ENCODE peak calls at places on chromosomes 4 and X, in four cellular contexts. L is AG04450, R is right atrium auricular region, J is K562. W is an unnamed sample.

GRCh38 chr4:57312296-57312695 is 202.1 kb upstream of the IGFBP7 start:
- DNase-seq in R (no peak), L (no peak), J (no peak), W (no peak)

GRCh38 chr4:108361886-108362285 is 193.2 kb upstream of the LEF1 start:
- DNase-seq in J (peak; percentile 36), R (no peak), L (no peak), W (no peak)

GRCh38 chr4:36255575-36255974 is 11.3 kb upstream of the ARAP2 start:
- DNase-seq in R (no peak), L (no peak), J (no peak), W (no peak)

GRCh38 chr4:8906991-8907595 is 35.5 kb upstream of the HMX1 start:
- DNase-seq in R (no peak), L (no peak), J (no peak), W (no peak)

GRCh38 chr4:139844057-139844456 is 178.4 kb downstream of the MGST2 start:
- DNase-seq in R (no peak), J (no peak), L (no peak), W (no peak)

GRCh38 chr4:87985097-87985886 is 9.8 kb downstream of the SPP1 start:
- DNase-seq in J (no peak), L (no peak), R (no peak), W (no peak)

GRCh38 chrX:41684138-41684537 is 4.6 kb upstream of the GPR34 start:
- DNase-seq in R (no peak), J (no peak), L (no peak), W (no peak)

GRCh38 chr4:151659631-151660030 is 101.2 kb downstream of the GATB start:
- DNase-seq in R (no peak), L (no peak), J (no peak), W (no peak)

GRCh38 chr4:2686379-2687265 is 69.5 kb downstream of the TNIP2 start:
- DNase-seq in R (no peak), J (no peak), L (no peak), W (no peak)

GRCh38 chr4:123986268-123986798 is 589.7 kb downstream of the SPRY1 start:
- DNase-seq in L (peak; percentile 50), J (no peak), R (peak; percentile 82), W (peak; percentile 88)

GRCh38 chrX:45769919-45770582 is 569.4 kb upstream of the DIPK2B start:
- DNase-seq in J (peak; percentile 73), R (peak; percentile 80), L (peak; percentile 71), W (no peak)

GRCh38 chr4:167541286-167541685 is 307.0 kb upstream of the SPOCK3 start:
- DNase-seq in L (no peak), R (no peak), J (no peak), W (no peak)

GRCh38 chr4:188754372-188755002 is 615.2 kb downstream of the TRIML1 start:
- DNase-seq in L (no peak), J (no peak), R (no peak), W (no peak)

GRCh38 chrX:112653017-112653416 is 26.7 kb downstream of the LHFPL1 start:
- DNase-seq in J (no peak), R (no peak), L (no peak), W (no peak)

GRCh38 chr4:176383273-176384077 is 63.7 kb downstream of the SPCS3 start:
- DNase-seq in R (no peak), J (no peak), L (no peak), W (no peak)
- H3K4me3 ChIP-seq in R (no peak overlapping the region), J (no peak overlapping the region), L (peak overlapping the region; percentile 14), W (no peak overlapping the region)

GRCh38 chrX:107674480-107675364 is 46.4 kb downstream of the PRPS1 start:
- DNase-seq in R (peak; percentile 92), L (no peak), J (peak; percentile 35), W (no peak)
- H3K4me3 ChIP-seq in R (peak overlapping the region; percentile 50), L (no peak overlapping the region), J (peak overlapping the region; percentile 5), W (no peak overlapping the region)

GRCh38 chr4:47744253-47744652 is 93.6 kb downstream of the CORIN start:
- DNase-seq in L (no peak), R (no peak), J (no peak), W (no peak)
- H3K4me3 ChIP-seq in L (no peak overlapping the region), R (no peak overlapping the region), J (no peak overlapping the region), W (no peak overlapping the region)

DNA sequence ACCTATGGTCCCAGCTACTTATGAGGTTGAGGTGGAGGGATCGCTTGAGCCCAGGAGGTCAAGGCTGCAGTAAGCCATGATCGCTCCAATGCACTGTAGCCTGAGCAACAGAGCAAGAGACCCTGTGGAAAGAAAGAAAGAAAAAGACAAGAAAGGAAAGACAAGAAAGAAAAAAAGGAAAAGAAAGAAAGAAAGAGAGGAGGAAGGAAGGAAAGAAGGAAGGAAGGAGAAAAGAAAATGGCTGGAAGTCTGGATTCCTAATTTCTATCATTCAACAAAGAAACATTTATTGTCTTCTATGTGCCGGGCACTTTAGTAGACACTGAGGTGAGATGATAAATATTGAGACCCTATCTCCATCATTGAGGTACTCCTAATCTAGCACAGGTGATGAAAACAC is 26.8 kb upstream of the BCORL1 start:
- DNase-seq in L (no peak), R (no peak), J (no peak), W (no peak)
- H3K4me3 ChIP-seq in L (no peak overlapping the region), R (no peak overlapping the region), J (no peak overlapping the region), W (no peak overlapping the region)

W was measured in AG04449.